ENCODE peak calls at places on chromosomes 2 and 18, in four cellular contexts. One of them, this sample, is unnamed.

GRCh38 chr2:239943991-239944441 is 81.1 kb downstream of the NDUFA10 start:
- DNase-seq in foreskin fibroblast: no peak
- DNase-seq in body of pancreas: no peak
- DNase-seq in CD8-positive, alpha-beta memory T cell: no peak
- DNase-seq in this sample: no peak

GRCh38 chr2:202035089-202035940 is 1.7 kb downstream of the FZD7 start:
- DNase-seq in CD8-positive, alpha-beta memory T cell: no peak
- DNase-seq in body of pancreas: peak
- DNase-seq in foreskin fibroblast: peak
- DNase-seq in this sample: no peak

GRCh38 chr2:16034975-16035746 is 94.8 kb downstream of the MYCN start:
- DNase-seq in body of pancreas: no peak
- DNase-seq in CD8-positive, alpha-beta memory T cell: no peak
- DNase-seq in foreskin fibroblast: no peak
- DNase-seq in this sample: no peak

GRCh38 chr18:27005589-27005988 is 140.1 kb upstream of the AQP4 start:
- DNase-seq in CD8-positive, alpha-beta memory T cell: no peak
- DNase-seq in foreskin fibroblast: peak
- DNase-seq in body of pancreas: no peak
- DNase-seq in this sample: no peak

GRCh38 chr2:168697668-168698121 is 104.7 kb upstream of the NOSTRIN start:
- DNase-seq in CD8-positive, alpha-beta memory T cell: no peak
- DNase-seq in body of pancreas: no peak
- DNase-seq in foreskin fibroblast: peak
- DNase-seq in this sample: no peak

GRCh38 chr18:33820517-33821368 is 242.7 kb downstream of the ASXL3 start:
- DNase-seq in foreskin fibroblast: no peak
- DNase-seq in body of pancreas: peak
- DNase-seq in CD8-positive, alpha-beta memory T cell: no peak
- DNase-seq in this sample: no peak

GRCh38 chr2:124049136-124049535 is 24.0 kb downstream of the CNTNAP5 start:
- DNase-seq in body of pancreas: no peak
- DNase-seq in CD8-positive, alpha-beta memory T cell: no peak
- DNase-seq in foreskin fibroblast: no peak
- DNase-seq in this sample: no peak

GRCh38 chr2:75466708-75467311 is 93.9 kb downstream of the EVA1A start:
- DNase-seq in body of pancreas: peak
- DNase-seq in CD8-positive, alpha-beta memory T cell: no peak
- DNase-seq in foreskin fibroblast: peak
- DNase-seq in this sample: no peak

GRCh38 chr2:113116100-113116958 is 11.1 kb upstream of the IL1RN start:
- DNase-seq in CD8-positive, alpha-beta memory T cell: no peak
- DNase-seq in foreskin fibroblast: no peak
- DNase-seq in body of pancreas: no peak
- DNase-seq in this sample: no peak

GRCh38 chr2:174605687-174606086 is 8.1 kb upstream of the WIPF1 start:
- DNase-seq in foreskin fibroblast: peak
- DNase-seq in CD8-positive, alpha-beta memory T cell: no peak
- DNase-seq in body of pancreas: no peak
- DNase-seq in this sample: no peak

GRCh38 chr2:128290356-128290755 is 28.3 kb downstream of the HS6ST1 start:
- DNase-seq in foreskin fibroblast: no peak
- DNase-seq in body of pancreas: no peak
- DNase-seq in CD8-positive, alpha-beta memory T cell: no peak
- DNase-seq in this sample: no peak

GRCh38 chr2:216485745-216486144 is 12.9 kb upstream of the RPL37A start:
- DNase-seq in CD8-positive, alpha-beta memory T cell: no peak
- DNase-seq in foreskin fibroblast: no peak
- DNase-seq in body of pancreas: no peak
- DNase-seq in this sample: no peak

GRCh38 chr2:240425236-240425615 is 10.2 kb upstream of the GPC1 start:
- DNase-seq in body of pancreas: no peak
- DNase-seq in foreskin fibroblast: no peak
- DNase-seq in CD8-positive, alpha-beta memory T cell: no peak
- DNase-seq in this sample: no peak

GRCh38 chr2:40935349-40935748 is 483.5 kb upstream of the SLC8A1 start:
- DNase-seq in body of pancreas: no peak
- DNase-seq in CD8-positive, alpha-beta memory T cell: no peak
- DNase-seq in foreskin fibroblast: no peak
- DNase-seq in this sample: no peak

GRCh38 chr2:86788172-86788571 is 2.5 kb downstream of the CD8A start:
- DNase-seq in CD8-positive, alpha-beta memory T cell: no peak
- DNase-seq in body of pancreas: no peak
- DNase-seq in foreskin fibroblast: no peak
- DNase-seq in this sample: peak

GRCh38 chr2:36468463-36469266 is 113.1 kb downstream of the CRIM1 start:
- DNase-seq in CD8-positive, alpha-beta memory T cell: no peak
- DNase-seq in foreskin fibroblast: peak
- DNase-seq in body of pancreas: no peak
- DNase-seq in this sample: no peak

GRCh38 chr18:50819727-50820378 is at the start of gene MRO:
- DNase-seq in body of pancreas: peak
- DNase-seq in foreskin fibroblast: peak
- DNase-seq in CD8-positive, alpha-beta memory T cell: peak
- DNase-seq in this sample: no peak

GRCh38 chr2:209472871-209473270 is 49.0 kb downstream of the MAP2 start:
- DNase-seq in body of pancreas: no peak
- DNase-seq in CD8-positive, alpha-beta memory T cell: no peak
- DNase-seq in foreskin fibroblast: peak
- DNase-seq in this sample: no peak

GRCh38 chr2:136131961-136132839 is 14.3 kb upstream of the CXCR4 start:
- DNase-seq in body of pancreas: no peak
- DNase-seq in CD8-positive, alpha-beta memory T cell: peak
- DNase-seq in foreskin fibroblast: no peak
- DNase-seq in this sample: no peak

GRCh38 chr2:158104903-158105302 is 3.2 kb downstream of the UPP2 start:
- DNase-seq in body of pancreas: no peak
- DNase-seq in foreskin fibroblast: no peak
- DNase-seq in CD8-positive, alpha-beta memory T cell: no peak
- DNase-seq in this sample: no peak

GRCh38 chr2:180412224-180412623 is 405.1 kb upstream of the CWC22 start:
- DNase-seq in body of pancreas: no peak
- DNase-seq in foreskin fibroblast: peak
- DNase-seq in CD8-positive, alpha-beta memory T cell: no peak
- DNase-seq in this sample: no peak

GRCh38 chr2:180406687-180407086 is 399.6 kb upstream of the CWC22 start:
- DNase-seq in CD8-positive, alpha-beta memory T cell: no peak
- DNase-seq in foreskin fibroblast: no peak
- DNase-seq in body of pancreas: no peak
- DNase-seq in this sample: no peak

GRCh38 chr2:180416553-180417113 is 409.5 kb upstream of the CWC22 start:
- DNase-seq in body of pancreas: no peak
- DNase-seq in foreskin fibroblast: no peak
- DNase-seq in CD8-positive, alpha-beta memory T cell: no peak
- DNase-seq in this sample: no peak

GRCh38 chr2:180413331-180413730 is 406.2 kb upstream of the CWC22 start:
- DNase-seq in foreskin fibroblast: no peak
- DNase-seq in CD8-positive, alpha-beta memory T cell: no peak
- DNase-seq in body of pancreas: no peak
- DNase-seq in this sample: peak

GRCh38 chr2:180411631-180412030 is 404.5 kb upstream of the CWC22 start:
- DNase-seq in foreskin fibroblast: no peak
- DNase-seq in body of pancreas: no peak
- DNase-seq in CD8-positive, alpha-beta memory T cell: no peak
- DNase-seq in this sample: no peak
- H3K4me3 ChIP-seq in foreskin fibroblast: no peak
- H3K4me3 ChIP-seq in body of pancreas: no peak
- H3K4me3 ChIP-seq in CD8-positive, alpha-beta memory T cell: no peak
- H3K4me3 ChIP-seq in this sample: no peak

DNA sequence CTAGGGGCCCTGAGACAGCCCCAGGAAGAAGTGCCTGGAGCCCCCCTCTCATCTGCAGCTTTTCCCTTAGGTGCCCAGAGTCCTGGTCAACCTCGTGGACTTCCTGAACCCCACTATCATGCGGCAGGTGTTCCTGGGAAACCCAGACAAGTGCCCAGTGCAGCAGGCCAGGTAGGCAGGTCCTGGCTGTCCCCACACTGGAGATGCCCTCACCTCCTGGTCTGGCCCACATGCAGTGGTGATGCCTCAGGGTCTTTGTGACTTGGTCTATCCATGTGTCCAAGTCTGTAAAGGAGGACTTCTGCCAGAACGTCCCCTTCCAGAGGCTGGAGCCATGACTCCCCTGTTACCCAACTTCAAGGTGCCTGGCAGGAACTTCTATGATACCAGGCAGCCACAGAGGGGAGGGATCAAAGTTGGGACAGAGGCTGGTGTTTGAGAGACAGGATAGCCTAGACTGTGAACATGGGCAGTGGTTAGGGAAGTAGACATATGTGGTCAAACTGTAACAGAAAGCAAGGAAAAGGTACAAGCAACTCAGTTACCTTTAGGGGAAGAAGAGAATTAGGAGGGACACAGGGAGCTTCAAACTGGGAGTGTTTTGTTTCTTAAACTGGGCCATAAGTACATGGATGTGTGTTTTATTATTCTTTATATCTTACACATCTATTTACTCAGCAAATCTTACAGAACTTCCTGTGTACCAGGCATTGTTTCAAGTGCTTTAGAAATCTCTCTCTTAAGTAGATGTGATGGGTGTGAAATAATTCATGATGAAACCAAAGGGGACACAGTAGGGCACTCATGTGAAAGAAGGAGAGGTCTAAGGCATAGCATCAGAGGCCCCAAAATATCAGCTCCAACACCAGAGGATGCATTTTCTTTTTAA is 107.1 kb downstream of the PLB1 start:
- DNase-seq in foreskin fibroblast: no peak
- DNase-seq in CD8-positive, alpha-beta memory T cell: no peak
- DNase-seq in body of pancreas: no peak
- DNase-seq in this sample: peak
- H3K4me3 ChIP-seq in foreskin fibroblast: no peak
- H3K4me3 ChIP-seq in CD8-positive, alpha-beta memory T cell: no peak
- H3K4me3 ChIP-seq in body of pancreas: no peak
- H3K4me3 ChIP-seq in this sample: no peak

DNA sequence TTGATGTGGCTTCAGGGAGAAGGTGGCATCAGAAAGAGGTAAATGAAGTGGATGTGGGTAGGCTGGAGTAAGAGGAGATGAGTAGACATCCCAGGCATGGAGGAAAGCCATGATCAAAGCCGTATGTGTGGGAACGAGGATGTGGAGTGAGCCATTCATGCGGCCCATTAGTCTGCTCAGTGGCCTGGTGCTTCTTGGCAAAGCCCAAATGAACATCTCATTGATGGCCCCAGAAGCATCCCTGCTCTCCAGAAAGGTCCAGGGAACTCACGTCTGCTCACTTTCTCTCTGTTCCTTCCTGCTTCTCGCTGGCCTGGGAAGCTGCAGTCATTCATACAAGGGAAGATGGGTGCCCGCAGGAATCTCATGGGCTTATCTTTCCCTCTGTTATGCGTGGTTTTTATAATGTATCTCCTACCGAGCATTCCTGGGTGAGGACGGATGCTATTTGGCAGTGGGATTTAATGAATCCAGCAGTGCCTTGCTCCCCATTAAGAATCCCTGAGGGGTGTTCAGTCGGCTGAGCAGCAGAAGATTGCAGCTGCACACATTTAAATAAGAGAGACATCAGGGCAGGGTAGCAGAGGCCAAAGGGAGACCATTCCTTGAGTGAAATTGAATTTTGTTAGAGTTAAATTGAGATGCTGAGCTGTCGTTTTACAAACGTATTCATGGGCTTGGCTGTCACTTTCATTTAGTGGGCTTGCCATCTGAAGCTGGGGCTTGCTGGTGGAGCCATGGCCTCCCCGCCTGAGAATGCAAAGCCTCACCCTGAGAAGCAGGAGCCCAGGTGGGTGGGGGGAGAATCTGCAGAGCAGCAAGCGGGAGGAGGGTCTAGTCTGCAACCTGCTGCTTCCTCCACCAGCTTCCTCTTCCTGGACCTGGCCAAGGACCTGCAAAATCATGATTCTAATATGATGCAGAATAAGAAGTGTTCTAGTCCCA is 64.5 kb downstream of the LYPD1 start:
- DNase-seq in CD8-positive, alpha-beta memory T cell: no peak
- DNase-seq in foreskin fibroblast: no peak
- DNase-seq in body of pancreas: no peak
- DNase-seq in this sample: no peak
- H3K4me3 ChIP-seq in CD8-positive, alpha-beta memory T cell: no peak
- H3K4me3 ChIP-seq in foreskin fibroblast: no peak
- H3K4me3 ChIP-seq in body of pancreas: no peak
- H3K4me3 ChIP-seq in this sample: no peak

GRCh38 chr2:55052087-55053061 is 2.1 kb upstream of the RTN4 start:
- DNase-seq in foreskin fibroblast: no peak
- DNase-seq in CD8-positive, alpha-beta memory T cell: no peak
- DNase-seq in body of pancreas: no peak
- DNase-seq in this sample: no peak
- H3K4me3 ChIP-seq in foreskin fibroblast: no peak
- H3K4me3 ChIP-seq in CD8-positive, alpha-beta memory T cell: peak
- H3K4me3 ChIP-seq in body of pancreas: no peak
- H3K4me3 ChIP-seq in this sample: no peak

DNA sequence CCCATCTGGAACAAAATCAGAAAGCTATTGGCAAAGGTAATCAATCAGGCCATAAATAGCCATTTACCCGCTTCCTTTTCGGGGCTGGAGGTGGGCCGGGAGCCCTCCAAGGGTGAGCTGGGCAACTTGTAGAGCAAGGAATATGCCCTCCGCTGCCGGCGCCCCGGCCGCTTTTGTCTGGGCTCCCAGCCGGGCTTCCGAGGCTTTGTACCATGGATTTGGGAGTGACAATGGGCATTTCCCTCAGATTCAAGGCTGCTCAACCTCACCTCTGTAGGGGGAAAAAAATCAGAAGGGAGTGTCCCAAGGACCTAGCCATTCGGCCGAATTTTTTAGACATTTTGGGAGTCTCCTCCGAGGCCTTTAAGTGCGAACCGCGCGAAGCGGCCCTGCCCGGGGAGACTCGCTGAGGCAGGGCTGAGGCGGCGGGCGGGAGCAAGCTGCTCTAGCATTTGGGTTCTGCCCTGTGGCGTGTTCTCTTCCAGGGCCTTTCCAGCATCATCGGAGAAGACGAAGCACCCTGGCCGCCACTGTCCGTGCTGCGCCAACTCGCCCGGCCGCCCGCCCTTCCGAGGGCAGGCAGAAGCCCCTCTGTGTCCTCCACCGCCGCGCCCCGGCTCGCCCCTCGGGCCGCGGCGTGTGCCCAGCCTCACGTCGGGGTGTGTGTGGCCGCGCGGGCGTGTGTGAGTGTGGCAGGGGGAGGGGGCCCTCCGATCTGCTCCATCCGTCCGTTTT is 975 bp upstream of the HOXD9 start:
- DNase-seq in foreskin fibroblast: no peak
- DNase-seq in CD8-positive, alpha-beta memory T cell: no peak
- DNase-seq in body of pancreas: no peak
- DNase-seq in this sample: no peak
- H3K4me3 ChIP-seq in foreskin fibroblast: no peak
- H3K4me3 ChIP-seq in CD8-positive, alpha-beta memory T cell: no peak
- H3K4me3 ChIP-seq in body of pancreas: no peak
- H3K4me3 ChIP-seq in this sample: no peak

This sample was measured in LNCaP clone FGC.